ENCODE peak calls at places on chromosome 20, in five cellular contexts. One of them, this sample, is unnamed.

GRCh38 chr20:38573381-38573780 is 7.6 kb upstream of the ADIG start:
- DNase-seq in tibial artery: no peak
- DNase-seq in sigmoid colon: no peak
- DNase-seq in PC-3: no peak
- DNase-seq in BE2C: no peak
- DNase-seq in this sample: no peak

GRCh38 chr20:4053516-4053919 is 38.2 kb upstream of the RNF24 start:
- DNase-seq in tibial artery: no peak
- DNase-seq in sigmoid colon: peak; percentile 8
- DNase-seq in PC-3: no peak
- DNase-seq in BE2C: no peak
- DNase-seq in this sample: peak; percentile 82

GRCh38 chr20:23697947-23698346 is 9.1 kb upstream of the CST4 start:
- DNase-seq in tibial artery: no peak
- DNase-seq in sigmoid colon: no peak
- DNase-seq in PC-3: no peak
- DNase-seq in BE2C: no peak
- DNase-seq in this sample: no peak

GRCh38 chr20:41078329-41078728 is 49.7 kb downstream of the TOP1 start:
- DNase-seq in tibial artery: no peak
- DNase-seq in sigmoid colon: no peak
- DNase-seq in PC-3: peak; percentile 71
- DNase-seq in BE2C: no peak
- DNase-seq in this sample: peak; percentile 67

GRCh38 chr20:5845686-5846651 is 95.8 kb downstream of the SHLD1 start:
- DNase-seq in tibial artery: no peak
- DNase-seq in sigmoid colon: no peak
- DNase-seq in PC-3: no peak
- DNase-seq in BE2C: no peak
- DNase-seq in this sample: peak; percentile 49

GRCh38 chr20:20505554-20505953 is 137.7 kb downstream of the INSM1 start:
- DNase-seq in tibial artery: no peak
- DNase-seq in sigmoid colon: no peak
- DNase-seq in PC-3: no peak
- DNase-seq in BE2C: no peak
- DNase-seq in this sample: no peak

GRCh38 chr20:561437-562231 is 18.0 kb upstream of the CSNK2A1 start:
- DNase-seq in tibial artery: peak; percentile 50
- DNase-seq in sigmoid colon: peak; percentile 73
- DNase-seq in PC-3: peak; percentile 87
- DNase-seq in BE2C: peak; percentile 58
- DNase-seq in this sample: peak; percentile 77

GRCh38 chr20:47173596-47174216 is 182.8 kb downstream of the ZMYND8 start:
- DNase-seq in tibial artery: no peak
- DNase-seq in sigmoid colon: no peak
- DNase-seq in PC-3: no peak
- DNase-seq in BE2C: no peak
- DNase-seq in this sample: no peak

GRCh38 chr20:51752343-51752951 is 15.7 kb downstream of the ATP9A start:
- DNase-seq in tibial artery: no peak
- DNase-seq in sigmoid colon: no peak
- DNase-seq in PC-3: peak; percentile 97
- DNase-seq in BE2C: no peak
- DNase-seq in this sample: peak; percentile 90

GRCh38 chr20:10634683-10635411 is 39.0 kb downstream of the JAG1 start:
- DNase-seq in tibial artery: no peak
- DNase-seq in sigmoid colon: no peak
- DNase-seq in PC-3: peak; percentile 35
- DNase-seq in BE2C: no peak
- DNase-seq in this sample: peak; percentile 43

GRCh38 chr20:12113468-12114371 is 196.0 kb downstream of the BTBD3 start:
- DNase-seq in tibial artery: no peak
- DNase-seq in sigmoid colon: no peak
- DNase-seq in PC-3: peak; percentile 83
- DNase-seq in BE2C: no peak
- DNase-seq in this sample: no peak

GRCh38 chr20:53494753-53495152 is 98.9 kb downstream of the ZNF217 start:
- DNase-seq in tibial artery: no peak
- DNase-seq in sigmoid colon: no peak
- DNase-seq in PC-3: no peak
- DNase-seq in BE2C: no peak
- DNase-seq in this sample: no peak

GRCh38 chr20:34083781-34084180 is 28.3 kb downstream of the EIF2S2 start:
- DNase-seq in tibial artery: no peak
- DNase-seq in sigmoid colon: no peak
- DNase-seq in PC-3: no peak
- DNase-seq in BE2C: no peak
- DNase-seq in this sample: no peak

GRCh38 chr20:40493071-40493470 is 196.0 kb downstream of the MAFB start:
- DNase-seq in tibial artery: peak; percentile 89
- DNase-seq in sigmoid colon: peak; percentile 82
- DNase-seq in PC-3: no peak
- DNase-seq in BE2C: no peak
- DNase-seq in this sample: peak; percentile 72

GRCh38 chr20:19387251-19387650 is 174.8 kb downstream of the SLC24A3 start:
- DNase-seq in tibial artery: no peak
- DNase-seq in sigmoid colon: no peak
- DNase-seq in PC-3: no peak
- DNase-seq in BE2C: no peak
- DNase-seq in this sample: no peak

GRCh38 chr20:47610945-47611250 is 109.2 kb downstream of the NCOA3 start:
- DNase-seq in tibial artery: no peak
- DNase-seq in sigmoid colon: no peak
- DNase-seq in PC-3: no peak
- DNase-seq in BE2C: no peak
- DNase-seq in this sample: peak; percentile 8

GRCh38 chr20:16158090-16158975 is 414.9 kb downstream of the KIF16B start:
- DNase-seq in tibial artery: no peak
- DNase-seq in sigmoid colon: no peak
- DNase-seq in PC-3: no peak
- DNase-seq in BE2C: peak; percentile 29
- DNase-seq in this sample: no peak

GRCh38 chr20:35539756-35540212 is 2.1 kb upstream of the ERGIC3 start:
- DNase-seq in tibial artery: no peak
- DNase-seq in sigmoid colon: no peak
- DNase-seq in PC-3: no peak
- DNase-seq in BE2C: peak; percentile 47
- DNase-seq in this sample: no peak

GRCh38 chr20:23644159-23644558 is 6.4 kb upstream of the CST3 start:
- DNase-seq in tibial artery: no peak
- DNase-seq in sigmoid colon: no peak
- DNase-seq in PC-3: no peak
- DNase-seq in BE2C: no peak
- DNase-seq in this sample: no peak

GRCh38 chr20:24638546-24639166 is 169.2 kb downstream of the SYNDIG1 start:
- DNase-seq in tibial artery: no peak
- DNase-seq in sigmoid colon: no peak
- DNase-seq in PC-3: no peak
- DNase-seq in BE2C: no peak
- DNase-seq in this sample: no peak

GRCh38 chr20:51650685-51651134 is 108.2 kb upstream of the NFATC2 start:
- DNase-seq in tibial artery: no peak
- DNase-seq in sigmoid colon: no peak
- DNase-seq in PC-3: peak; percentile 73
- DNase-seq in BE2C: no peak
- DNase-seq in this sample: peak; percentile 59

GRCh38 chr20:45592574-45593189 is 13.6 kb upstream of the WFDC8 start:
- DNase-seq in tibial artery: no peak
- DNase-seq in sigmoid colon: no peak
- DNase-seq in PC-3: peak; percentile 90
- DNase-seq in BE2C: peak; percentile 42
- DNase-seq in this sample: peak; percentile 62

GRCh38 chr20:47660983-47661711 is 124.1 kb downstream of the SULF2 start:
- DNase-seq in tibial artery: no peak
- DNase-seq in sigmoid colon: no peak
- DNase-seq in PC-3: no peak
- DNase-seq in BE2C: no peak
- DNase-seq in this sample: no peak

GRCh38 chr20:881051-881820 is 34.9 kb downstream of the ANGPT4 start:
- DNase-seq in tibial artery: no peak
- DNase-seq in sigmoid colon: no peak
- DNase-seq in PC-3: peak; percentile 72
- DNase-seq in BE2C: no peak
- DNase-seq in this sample: peak; percentile 73

GRCh38 chr20:37741055-37741454 is 47.2 kb downstream of the CTNNBL1 start:
- DNase-seq in tibial artery: no peak
- DNase-seq in sigmoid colon: no peak
- DNase-seq in PC-3: peak; percentile 89
- DNase-seq in BE2C: no peak
- DNase-seq in this sample: peak; percentile 33

GRCh38 chr20:14477125-14477524 is 139.7 kb upstream of the FLRT3 start:
- DNase-seq in tibial artery: no peak
- DNase-seq in sigmoid colon: no peak
- DNase-seq in PC-3: no peak
- DNase-seq in BE2C: no peak
- DNase-seq in this sample: peak; percentile 92

GRCh38 chr20:24892522-24892921 is 56.5 kb upstream of the CST7 start:
- DNase-seq in tibial artery: no peak
- DNase-seq in sigmoid colon: peak; percentile 63
- DNase-seq in PC-3: no peak
- DNase-seq in BE2C: no peak
- DNase-seq in this sample: no peak

GRCh38 chr20:37573626-37574198 is 46.0 kb upstream of the BLCAP start:
- DNase-seq in tibial artery: no peak
- DNase-seq in sigmoid colon: peak; percentile 44
- DNase-seq in PC-3: no peak
- DNase-seq in BE2C: no peak
- DNase-seq in this sample: no peak

GRCh38 chr20:43006651-43007375 is 182.9 kb downstream of the PTPRT start:
- DNase-seq in tibial artery: no peak
- DNase-seq in sigmoid colon: no peak
- DNase-seq in PC-3: no peak
- DNase-seq in BE2C: no peak
- DNase-seq in this sample: no peak

GRCh38 chr20:43007525-43007924 is 182.2 kb downstream of the PTPRT start:
- DNase-seq in tibial artery: no peak
- DNase-seq in sigmoid colon: no peak
- DNase-seq in PC-3: no peak
- DNase-seq in BE2C: no peak
- DNase-seq in this sample: no peak

GRCh38 chr20:43011491-43011890 is 178.2 kb downstream of the PTPRT start:
- DNase-seq in tibial artery: no peak
- DNase-seq in sigmoid colon: no peak
- DNase-seq in PC-3: no peak
- DNase-seq in BE2C: no peak
- DNase-seq in this sample: no peak

DNA sequence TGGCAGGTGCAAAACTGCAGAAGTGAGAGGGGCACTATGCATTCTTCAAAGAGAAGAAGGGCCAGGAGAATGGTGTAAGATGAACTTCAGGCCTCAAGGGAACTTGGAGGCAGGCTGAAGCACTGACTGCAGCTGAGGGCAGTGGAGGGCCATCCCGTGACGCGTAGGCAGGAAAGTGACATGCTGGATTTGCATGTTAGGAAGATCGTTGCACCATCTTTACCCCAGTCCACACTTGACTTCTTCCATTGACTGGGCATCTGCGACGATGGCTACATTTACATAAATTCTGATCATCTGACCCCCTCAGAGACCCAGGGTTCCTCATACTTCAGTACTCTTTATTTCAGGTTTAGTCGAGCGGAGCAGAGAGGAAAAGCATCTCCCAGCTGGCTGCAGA is 180.2 kb downstream of the PTPRT start:
- DNase-seq in tibial artery: no peak
- DNase-seq in sigmoid colon: no peak
- DNase-seq in PC-3: no peak
- DNase-seq in BE2C: no peak
- DNase-seq in this sample: no peak
- H3K9me3 ChIP-seq in tibial artery: no peaks in the 10 kb centered on the region
- H3K9me3 ChIP-seq in sigmoid colon: no peaks in the 10 kb centered on the region
- H3K9me3 ChIP-seq in PC-3: peaks cover 10% of the 10 kb centered on the region
- H3K9me3 ChIP-seq in BE2C: no peaks in the 10 kb centered on the region
- H3K9me3 ChIP-seq in this sample: no peaks in the 10 kb centered on the region

GRCh38 chr20:49573900-49574416 is 6.0 kb upstream of the PTGIS start:
- DNase-seq in tibial artery: peak; percentile 76
- DNase-seq in sigmoid colon: peak; percentile 73
- DNase-seq in PC-3: no peak
- DNase-seq in BE2C: no peak
- DNase-seq in this sample: peak; percentile 98
- H3K27me3 ChIP-seq in tibial artery: no peaks in the 10 kb centered on the region
- H3K27me3 ChIP-seq in sigmoid colon: no peaks in the 10 kb centered on the region
- H3K27me3 ChIP-seq in PC-3: peaks cover 14% of the 10 kb centered on the region
- H3K27me3 ChIP-seq in BE2C: peaks cover 5% of the 10 kb centered on the region
- H3K27me3 ChIP-seq in this sample: no peaks in the 10 kb centered on the region

DNA sequence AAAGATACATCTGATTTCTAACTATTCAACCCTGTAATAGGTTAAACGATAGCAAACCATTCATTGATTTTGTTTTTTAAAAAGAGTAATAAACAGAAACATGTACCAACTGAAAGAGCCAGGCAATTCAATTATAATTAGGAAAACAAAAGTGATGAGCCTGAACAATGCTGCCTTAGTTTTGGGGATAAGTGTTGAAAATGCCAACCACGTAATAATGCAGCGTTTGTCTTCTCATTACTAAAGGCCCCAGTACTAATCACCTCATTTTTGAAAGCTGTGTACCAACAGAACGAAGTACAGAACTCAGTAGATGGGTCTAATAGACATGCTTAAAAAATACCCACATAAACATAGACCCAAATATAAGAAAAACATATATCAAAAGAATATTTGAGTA is 663.6 kb upstream of the CHD6 start:
- DNase-seq in tibial artery: no peak
- DNase-seq in sigmoid colon: no peak
- DNase-seq in PC-3: no peak
- DNase-seq in BE2C: no peak
- DNase-seq in this sample: no peak
- H3K9me3 ChIP-seq in tibial artery: peaks cover 7% of the 10 kb centered on the region
- H3K9me3 ChIP-seq in sigmoid colon: no peaks in the 10 kb centered on the region
- H3K9me3 ChIP-seq in PC-3: peaks cover 46% of the 10 kb centered on the region
- H3K9me3 ChIP-seq in BE2C: no peaks in the 10 kb centered on the region
- H3K9me3 ChIP-seq in this sample: peaks cover 5% of the 10 kb centered on the region

DNA sequence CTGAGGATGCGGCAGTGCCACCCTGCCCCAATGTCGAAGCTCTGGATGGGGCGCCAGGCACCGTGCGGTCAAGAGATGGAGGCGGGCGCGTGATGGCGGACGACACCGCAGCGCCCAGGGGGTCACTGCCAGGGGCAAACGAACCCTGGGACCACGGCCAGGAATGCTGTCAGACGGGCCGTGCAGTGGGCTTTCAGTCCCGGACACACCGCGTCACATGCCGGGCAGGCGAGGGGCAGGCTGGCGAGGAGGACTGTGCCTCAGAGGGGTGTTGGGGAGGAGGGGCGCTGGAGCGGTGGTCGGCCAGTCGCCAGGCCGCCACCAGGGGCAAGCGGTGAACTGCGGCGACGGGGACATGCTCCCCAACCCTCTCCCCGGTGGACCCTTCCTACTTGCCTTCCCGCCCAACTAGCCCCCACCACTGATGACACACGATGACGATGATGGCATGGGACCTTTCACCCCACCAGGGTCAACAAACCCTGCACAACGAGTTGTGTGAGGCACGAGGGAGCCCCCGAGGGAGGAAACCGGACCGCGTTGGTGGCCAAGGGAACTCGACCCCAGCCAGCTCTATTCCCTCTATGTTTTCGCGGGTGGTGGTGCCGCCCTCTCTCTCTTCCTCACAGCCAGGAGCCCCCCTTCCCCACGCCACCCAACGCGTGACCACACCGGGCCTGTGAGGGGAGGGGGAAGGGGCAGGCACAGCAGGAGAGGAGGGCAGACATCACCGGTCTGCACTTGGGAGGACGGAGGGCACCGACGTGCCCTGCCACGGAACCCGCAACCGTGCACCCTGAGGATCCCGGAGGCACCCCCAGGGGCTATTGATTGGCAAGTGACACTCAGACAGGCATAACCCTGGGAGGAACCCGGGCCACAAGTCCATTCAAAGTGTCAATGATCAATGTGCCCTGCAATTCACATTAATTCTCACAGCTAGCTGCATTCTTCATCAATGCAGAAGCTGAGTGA is 1960.9 kb upstream of the DEFB115 start:
- DNase-seq in tibial artery: no peak
- DNase-seq in sigmoid colon: no peak
- DNase-seq in PC-3: no peak
- DNase-seq in BE2C: no peak
- DNase-seq in this sample: no peak
- H3K27me3 ChIP-seq in tibial artery: no peaks in the 10 kb centered on the region
- H3K27me3 ChIP-seq in sigmoid colon: no peaks in the 10 kb centered on the region
- H3K27me3 ChIP-seq in PC-3: no peaks in the 10 kb centered on the region
- H3K27me3 ChIP-seq in BE2C: no peaks in the 10 kb centered on the region
- H3K27me3 ChIP-seq in this sample: no peaks in the 10 kb centered on the region

This sample was measured in GM23248.